ENCODE peak calls at places on chromosomes 13 and 19, in five cellular contexts. One of them, this sample, is unnamed. For H3K9me3 and H3K4me1, the result is how much of the 10 kb centered on the place peaks cover.

GRCh38 chr19:43519436-43520088 is 7.4 kb downstream of the ETHE1 start:
- DNase-seq in A549: peak
- DNase-seq in esophagus muscularis mucosa: no peak
- DNase-seq in IMR-90: peak
- DNase-seq in mucosa of descending colon: peak
- DNase-seq in this sample: peak

GRCh38 chr19:55552620-55553019 is 7.3 kb upstream of the SBK3 start:
- DNase-seq in A549: no peak
- DNase-seq in esophagus muscularis mucosa: no peak
- DNase-seq in IMR-90: peak
- DNase-seq in mucosa of descending colon: no peak
- DNase-seq in this sample: no peak

GRCh38 chr19:16367269-16367683 is 42.6 kb downstream of the KLF2 start:
- DNase-seq in A549: no peak
- DNase-seq in esophagus muscularis mucosa: no peak
- DNase-seq in IMR-90: no peak
- DNase-seq in mucosa of descending colon: no peak
- DNase-seq in this sample: peak

GRCh38 chr13:45875951-45876350 is 24.4 kb upstream of the SIAH3 start:
- DNase-seq in A549: no peak
- DNase-seq in esophagus muscularis mucosa: peak
- DNase-seq in IMR-90: no peak
- DNase-seq in mucosa of descending colon: no peak
- DNase-seq in this sample: no peak

GRCh38 chr19:47443331-47443730 is 24.0 kb upstream of the MEIS3 start:
- DNase-seq in A549: no peak
- DNase-seq in esophagus muscularis mucosa: no peak
- DNase-seq in IMR-90: no peak
- DNase-seq in mucosa of descending colon: no peak
- DNase-seq in this sample: no peak

GRCh38 chr19:7200739-7201138 is 93.5 kb downstream of the INSR start:
- DNase-seq in A549: no peak
- DNase-seq in esophagus muscularis mucosa: no peak
- DNase-seq in IMR-90: no peak
- DNase-seq in mucosa of descending colon: no peak
- DNase-seq in this sample: no peak

GRCh38 chr19:28934626-28935025 is 278.3 kb downstream of the UQCRFS1 start:
- DNase-seq in A549: no peak
- DNase-seq in esophagus muscularis mucosa: no peak
- DNase-seq in IMR-90: peak
- DNase-seq in mucosa of descending colon: no peak
- DNase-seq in this sample: no peak

GRCh38 chr13:58592052-58592451 is 960.5 kb downstream of the PCDH17 start:
- DNase-seq in A549: no peak
- DNase-seq in esophagus muscularis mucosa: no peak
- DNase-seq in IMR-90: no peak
- DNase-seq in mucosa of descending colon: no peak
- DNase-seq in this sample: no peak

GRCh38 chr19:38268539-38268938 is 4.2 kb downstream of the SPINT2 start:
- DNase-seq in A549: no peak
- DNase-seq in esophagus muscularis mucosa: no peak
- DNase-seq in IMR-90: no peak
- DNase-seq in mucosa of descending colon: no peak
- DNase-seq in this sample: no peak

GRCh38 chr19:50657672-50658437 is 8.6 kb downstream of the C19orf81 start:
- DNase-seq in A549: peak
- DNase-seq in esophagus muscularis mucosa: peak
- DNase-seq in IMR-90: peak
- DNase-seq in mucosa of descending colon: peak
- DNase-seq in this sample: peak

GRCh38 chr19:40502647-40503046 is 35.8 kb downstream of the SPTBN4 start:
- DNase-seq in A549: peak
- DNase-seq in esophagus muscularis mucosa: no peak
- DNase-seq in IMR-90: no peak
- DNase-seq in mucosa of descending colon: no peak
- DNase-seq in this sample: no peak

GRCh38 chr13:107713314-107713713 is 502.0 kb downstream of the LIG4 start:
- DNase-seq in A549: no peak
- DNase-seq in esophagus muscularis mucosa: no peak
- DNase-seq in IMR-90: no peak
- DNase-seq in mucosa of descending colon: no peak
- DNase-seq in this sample: no peak

GRCh38 chr19:4647676-4648644 is 8.6 kb downstream of the TNFAIP8L1 start:
- DNase-seq in A549: no peak
- DNase-seq in esophagus muscularis mucosa: no peak
- DNase-seq in IMR-90: no peak
- DNase-seq in mucosa of descending colon: no peak
- DNase-seq in this sample: no peak

GRCh38 chr19:41945135-41945766 is 13.9 kb downstream of the RABAC1 start:
- DNase-seq in A549: no peak
- DNase-seq in esophagus muscularis mucosa: no peak
- DNase-seq in IMR-90: no peak
- DNase-seq in mucosa of descending colon: peak
- DNase-seq in this sample: no peak
- H3K4me3 ChIP-seq in A549: no peak
- H3K4me3 ChIP-seq in esophagus muscularis mucosa: no peak
- H3K4me3 ChIP-seq in IMR-90: no peak
- H3K4me3 ChIP-seq in mucosa of descending colon: no peak
- H3K4me3 ChIP-seq in this sample: no peak

GRCh38 chr19:11905928-11906327 is 18.3 kb downstream of the ZNF69 start:
- DNase-seq in A549: no peak
- DNase-seq in esophagus muscularis mucosa: no peak
- DNase-seq in IMR-90: no peak
- DNase-seq in mucosa of descending colon: no peak
- DNase-seq in this sample: no peak
- H3K9me3 ChIP-seq in A549: under half
- H3K9me3 ChIP-seq in esophagus muscularis mucosa: half or more
- H3K9me3 ChIP-seq in IMR-90: half or more
- H3K9me3 ChIP-seq in mucosa of descending colon: half or more
- H3K9me3 ChIP-seq in this sample: under half

DNA sequence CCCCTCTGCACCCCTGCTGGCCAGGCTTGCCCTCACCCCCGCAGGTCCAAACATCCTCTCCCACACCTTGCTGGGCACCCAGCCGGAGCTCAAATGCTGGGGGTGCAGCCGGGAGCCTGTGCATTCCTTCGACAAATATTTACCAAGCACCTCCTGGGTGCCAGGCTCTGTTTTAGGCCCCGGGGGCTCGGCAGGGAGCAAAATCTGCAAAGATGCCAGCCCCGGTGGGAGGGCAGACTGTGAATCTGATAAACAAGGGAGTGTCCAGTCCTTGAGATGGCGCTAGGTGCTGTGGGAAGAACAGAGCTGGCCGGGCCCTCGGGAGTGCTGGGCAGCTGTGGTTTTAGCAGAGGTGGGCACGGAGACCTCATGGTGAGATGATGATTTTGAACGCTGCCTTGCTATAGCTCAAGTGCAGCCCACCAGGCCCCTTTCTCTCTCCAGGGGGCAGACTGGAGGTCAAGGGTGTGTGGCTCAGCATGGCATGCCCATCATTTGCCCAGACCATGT is 10.6 kb downstream of the NFIX start:
- DNase-seq in A549: no peak
- DNase-seq in esophagus muscularis mucosa: no peak
- DNase-seq in IMR-90: no peak
- DNase-seq in mucosa of descending colon: no peak
- DNase-seq in this sample: no peak
- H3K4me1 ChIP-seq in A549: under half
- H3K4me1 ChIP-seq in esophagus muscularis mucosa: half or more
- H3K4me1 ChIP-seq in IMR-90: under half
- H3K4me1 ChIP-seq in mucosa of descending colon: under half
- H3K4me1 ChIP-seq in this sample: under half

GRCh38 chr19:34408421-34408820 is 4.2 kb downstream of the PDCD2L start:
- DNase-seq in A549: no peak
- DNase-seq in esophagus muscularis mucosa: no peak
- DNase-seq in IMR-90: no peak
- DNase-seq in mucosa of descending colon: no peak
- DNase-seq in this sample: no peak
- H3K4me3 ChIP-seq in A549: no peak
- H3K4me3 ChIP-seq in esophagus muscularis mucosa: no peak
- H3K4me3 ChIP-seq in IMR-90: no peak
- H3K4me3 ChIP-seq in mucosa of descending colon: no peak
- H3K4me3 ChIP-seq in this sample: no peak

GRCh38 chr19:58001895-58002369 is 688 bp downstream of the ZNF606 start:
- DNase-seq in A549: no peak
- DNase-seq in esophagus muscularis mucosa: no peak
- DNase-seq in IMR-90: peak
- DNase-seq in mucosa of descending colon: no peak
- DNase-seq in this sample: no peak
- H3K9me3 ChIP-seq in A549: half or more
- H3K9me3 ChIP-seq in esophagus muscularis mucosa: under half
- H3K9me3 ChIP-seq in IMR-90: half or more
- H3K9me3 ChIP-seq in mucosa of descending colon: half or more
- H3K9me3 ChIP-seq in this sample: under half

GRCh38 chr19:1862068-1862423 is 1.3 kb downstream of the KLF16 start:
- DNase-seq in A549: no peak
- DNase-seq in esophagus muscularis mucosa: no peak
- DNase-seq in IMR-90: no peak
- DNase-seq in mucosa of descending colon: no peak
- DNase-seq in this sample: peak

GRCh38 chr19:1862424-1863307 is 713 bp downstream of the KLF16 start:
- DNase-seq in A549: no peak
- DNase-seq in esophagus muscularis mucosa: no peak
- DNase-seq in IMR-90: no peak
- DNase-seq in mucosa of descending colon: peak
- DNase-seq in this sample: peak

GRCh38 chr19:1860133-1860775 is 3.1 kb downstream of the KLF16 start:
- DNase-seq in A549: no peak
- DNase-seq in esophagus muscularis mucosa: no peak
- DNase-seq in IMR-90: peak
- DNase-seq in mucosa of descending colon: peak
- DNase-seq in this sample: peak

GRCh38 chr19:1861599-1862031 is 1.8 kb downstream of the KLF16 start:
- DNase-seq in A549: no peak
- DNase-seq in esophagus muscularis mucosa: no peak
- DNase-seq in IMR-90: no peak
- DNase-seq in mucosa of descending colon: peak
- DNase-seq in this sample: peak

GRCh38 chr19:1860821-1861598 is 2.4 kb downstream of the KLF16 start:
- DNase-seq in A549: no peak
- DNase-seq in esophagus muscularis mucosa: no peak
- DNase-seq in IMR-90: no peak
- DNase-seq in mucosa of descending colon: no peak
- DNase-seq in this sample: peak
- H3K4me1 ChIP-seq in A549: half or more
- H3K4me1 ChIP-seq in esophagus muscularis mucosa: half or more
- H3K4me1 ChIP-seq in IMR-90: under half
- H3K4me1 ChIP-seq in mucosa of descending colon: half or more
- H3K4me1 ChIP-seq in this sample: under half

GRCh38 chr13:113364933-113365371 is 1.0 kb upstream of the GRTP1 start:
- DNase-seq in A549: no peak
- DNase-seq in esophagus muscularis mucosa: no peak
- DNase-seq in IMR-90: no peak
- DNase-seq in mucosa of descending colon: peak
- DNase-seq in this sample: no peak
- H3K4me3 ChIP-seq in A549: peak
- H3K4me3 ChIP-seq in esophagus muscularis mucosa: peak
- H3K4me3 ChIP-seq in IMR-90: no peak
- H3K4me3 ChIP-seq in mucosa of descending colon: no peak
- H3K4me3 ChIP-seq in this sample: no peak

GRCh38 chr19:57974434-57974833 is at the start of gene C19orf18:
- DNase-seq in A549: no peak
- DNase-seq in esophagus muscularis mucosa: no peak
- DNase-seq in IMR-90: no peak
- DNase-seq in mucosa of descending colon: no peak
- DNase-seq in this sample: no peak
- H3K9me3 ChIP-seq in A549: half or more
- H3K9me3 ChIP-seq in esophagus muscularis mucosa: half or more
- H3K9me3 ChIP-seq in IMR-90: half or more
- H3K9me3 ChIP-seq in mucosa of descending colon: half or more
- H3K9me3 ChIP-seq in this sample: under half

GRCh38 chr13:28466151-28466550 is 28.8 kb downstream of the FLT1 start:
- DNase-seq in A549: no peak
- DNase-seq in esophagus muscularis mucosa: no peak
- DNase-seq in IMR-90: no peak
- DNase-seq in mucosa of descending colon: no peak
- DNase-seq in this sample: no peak
- H3K4me1 ChIP-seq in A549: under half
- H3K4me1 ChIP-seq in esophagus muscularis mucosa: under half
- H3K4me1 ChIP-seq in IMR-90: under half
- H3K4me1 ChIP-seq in mucosa of descending colon: under half
- H3K4me1 ChIP-seq in this sample: under half

GRCh38 chr13:35518337-35518736 is 41.8 kb upstream of the MAB21L1 start:
- DNase-seq in A549: no peak
- DNase-seq in esophagus muscularis mucosa: no peak
- DNase-seq in IMR-90: no peak
- DNase-seq in mucosa of descending colon: no peak
- DNase-seq in this sample: no peak

GRCh38 chr13:35512271-35512920 is 35.9 kb upstream of the MAB21L1 start:
- DNase-seq in A549: no peak
- DNase-seq in esophagus muscularis mucosa: no peak
- DNase-seq in IMR-90: peak
- DNase-seq in mucosa of descending colon: no peak
- DNase-seq in this sample: no peak

GRCh38 chr13:35514166-35514565 is 37.7 kb upstream of the MAB21L1 start:
- DNase-seq in A549: no peak
- DNase-seq in esophagus muscularis mucosa: no peak
- DNase-seq in IMR-90: no peak
- DNase-seq in mucosa of descending colon: no peak
- DNase-seq in this sample: no peak

DNA sequence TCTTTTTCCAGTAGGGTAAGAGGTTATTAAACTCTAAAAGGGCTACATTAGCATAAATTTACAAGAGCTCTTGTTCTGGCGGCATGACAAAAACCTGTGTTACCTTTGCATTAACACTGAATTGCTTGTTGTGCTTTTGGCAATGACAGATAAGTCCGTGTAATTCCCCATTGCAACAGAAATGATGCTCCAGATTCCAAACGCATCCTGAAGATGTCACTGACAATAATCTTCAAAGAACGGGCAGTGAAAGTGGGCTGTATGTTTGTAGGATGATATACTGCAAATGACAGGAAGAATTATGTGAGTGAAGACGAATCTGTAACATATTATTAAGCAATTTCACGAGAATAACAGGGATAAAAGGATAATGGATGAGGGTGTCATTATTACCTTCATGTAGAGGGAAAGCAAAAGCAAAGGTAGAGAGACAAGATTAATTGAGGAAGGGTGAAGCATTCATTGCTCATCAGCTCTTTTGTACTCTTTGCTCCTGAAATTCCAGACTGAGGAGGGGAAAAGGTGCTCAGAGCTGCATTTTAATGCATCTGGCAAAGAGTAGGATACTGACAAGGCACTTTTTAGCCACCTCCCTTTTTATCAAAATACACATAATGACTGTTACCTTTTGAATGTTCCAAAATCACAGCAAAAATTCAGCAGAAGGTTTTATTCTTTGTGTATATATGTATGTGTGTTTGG is 38.5 kb upstream of the MAB21L1 start:
- DNase-seq in A549: no peak
- DNase-seq in esophagus muscularis mucosa: no peak
- DNase-seq in IMR-90: no peak
- DNase-seq in mucosa of descending colon: no peak
- DNase-seq in this sample: no peak
- H3K4me3 ChIP-seq in A549: no peak
- H3K4me3 ChIP-seq in esophagus muscularis mucosa: no peak
- H3K4me3 ChIP-seq in IMR-90: no peak
- H3K4me3 ChIP-seq in mucosa of descending colon: no peak
- H3K4me3 ChIP-seq in this sample: no peak

This sample was measured in aorta.